ENCODE peak calls at places on chromosomes 5 and 9, in six cellular contexts. G, C, B, S, M and L are unnamed samples.

GRCh38 chr9:104093162-104093561 is 947 bp upstream of the SMC2 start:
- DNase-seq in G (no peak), S (no peak), B (no peak), M (no peak), C (no peak), L (no peak)

GRCh38 chr9:37811906-37812476 is 11.4 kb downstream of the DCAF10 start:
- DNase-seq in G (no peak), C (no peak), B (no peak), M (no peak), S (no peak), L (no peak)

GRCh38 chr5:122972877-122973276 is 63.6 kb downstream of the PPIC start:
- DNase-seq in G (no peak), C (no peak), S (no peak), M (no peak), B (no peak), L (no peak)

GRCh38 chr9:21836437-21837161 is 34.2 kb downstream of the MTAP start:
- DNase-seq in S (no peak), C (no peak), M (no peak), B (no peak), G (no peak), L (no peak)

GRCh38 chr5:10567781-10568321 is 4.0 kb downstream of the ANKRD33B start:
- DNase-seq in C (no peak), S (peak; percentile 49), B (no peak), M (no peak), G (no peak), L (no peak)

GRCh38 chr9:134633362-134634142 is 8.1 kb upstream of the COL5A1 start:
- DNase-seq in M (no peak), C (peak; percentile 13), B (peak; percentile 45), S (peak; percentile 58), G (peak; percentile 35), L (no peak)

GRCh38 chr5:13878357-13878756 is 66.1 kb downstream of the DNAH5 start:
- DNase-seq in S (no peak), C (no peak), B (no peak), G (no peak), M (no peak), L (no peak)

GRCh38 chr9:127976498-127976897 is 4.3 kb downstream of the EEIG1 start:
- DNase-seq in S (no peak), C (no peak), B (no peak), G (peak; percentile 78), M (peak; percentile 72), L (no peak)

GRCh38 chr9:136341042-136341655 is 13.8 kb downstream of the GPSM1 start:
- DNase-seq in M (no peak), B (no peak), C (no peak), G (no peak), S (no peak), L (no peak)

GRCh38 chr9:127362829-127363228 is 34.1 kb upstream of the SLC2A8 start:
- DNase-seq in S (no peak), G (no peak), B (no peak), M (no peak), C (no peak), L (no peak)

GRCh38 chr5:159783731-159784247 is 132.5 kb upstream of the ADRA1B start:
- DNase-seq in M (no peak), G (no peak), C (no peak), B (no peak), S (no peak), L (no peak)

GRCh38 chr9:95497772-95498171 is 19.0 kb downstream of the PTCH1 start:
- DNase-seq in G (no peak), M (no peak), C (no peak), B (no peak), S (no peak), L (no peak)

GRCh38 chr9:81128701-81129100 is 560.6 kb downstream of the TLE1 start:
- DNase-seq in M (no peak), C (no peak), B (no peak), S (no peak), G (no peak), L (no peak)

GRCh38 chr9:122122468-122122867 is 29.4 kb upstream of the TTLL11 start:
- DNase-seq in M (no peak), C (no peak), S (no peak), B (no peak), G (no peak), L (no peak)

GRCh38 chr5:32473072-32473471 is 28.5 kb upstream of the ZFR start:
- DNase-seq in S (no peak), C (no peak), G (no peak), B (no peak), M (no peak), L (no peak)

GRCh38 chr5:77743181-77743580 is 33.0 kb downstream of the TBCA start:
- DNase-seq in B (no peak), G (no peak), M (no peak), C (no peak), S (no peak), L (no peak)

GRCh38 chr9:127525426-127526188 is 74.3 kb downstream of the LRSAM1 start:
- DNase-seq in C (no peak), M (no peak), B (no peak), S (no peak), G (no peak), L (peak; percentile 17)

GRCh38 chr5:11258001-11258400 is 497.0 kb upstream of the DAP start:
- DNase-seq in S (no peak), M (no peak), B (no peak), C (no peak), G (no peak), L (no peak)

GRCh38 chr5:126487596-126487995 is 64.4 kb downstream of the GRAMD2B start:
- DNase-seq in C (no peak), M (no peak), B (no peak), S (no peak), G (no peak), L (no peak)

GRCh38 chr5:95729115-95730010 is 1.8 kb upstream of the RHOBTB3 start:
- DNase-seq in B (no peak), G (no peak), M (no peak), S (no peak), C (no peak), L (no peak)

GRCh38 chr5:5298841-5299543 is 123.5 kb upstream of the ICE1 start:
- DNase-seq in M (no peak), S (no peak), G (no peak), B (no peak), C (no peak), L (no peak)

GRCh38 chr5:6632324-6632930 is 417 bp downstream of the NSUN2 start:
- DNase-seq in C (no peak), M (no peak), G (no peak), S (peak; percentile 70), B (peak; percentile 69), L (no peak)

GRCh38 chr9:86126998-86127972 is 27.9 kb upstream of the GOLM1 start:
- DNase-seq in B (no peak), C (peak; percentile 81), G (peak; percentile 88), S (no peak), M (peak; percentile 90), L (peak; percentile 37)

GRCh38 chr5:68342693-68343092 is 127.1 kb downstream of the PIK3R1 start:
- DNase-seq in B (no peak), C (no peak), G (no peak), S (no peak), M (no peak), L (no peak)
- H3K27ac ChIP-seq in B (peak overlapping the region; percentile 81), C (no peak overlapping the region), G (no peak overlapping the region), S (peak overlapping the region; percentile 58), M (peak overlapping the region; percentile 44), L (peak overlapping the region; percentile 64)

GRCh38 chr5:73120222-73121108 is at the start of gene TMEM171:
- DNase-seq in S (no peak), B (no peak), C (peak; percentile 85), M (no peak), G (peak; percentile 71), L (no peak)
- H3K4me3 ChIP-seq in S (peak within 1 kb of the TSS; percentile 36), B (peak within 1 kb of the TSS; percentile 58), C (peak within 1 kb of the TSS; percentile 51), M (peak within 1 kb of the TSS; percentile 45), G (peak within 1 kb of the TSS; percentile 58), L (peak within 1 kb of the TSS; percentile 39)

GRCh38 chr5:172902497-172903472 is 56.4 kb upstream of the RPL26L1 start:
- DNase-seq in B (peak; percentile 93), G (peak; percentile 91), M (peak; percentile 45), C (peak; percentile 86), S (peak; percentile 97), L (peak; percentile 86)

GRCh38 chr5:172904643-172905345 is 54.4 kb upstream of the RPL26L1 start:
- DNase-seq in M (peak; percentile 97), S (peak; percentile 96), B (peak; percentile 97), C (peak; percentile 84), G (peak; percentile 89), L (peak; percentile 73)

GRCh38 chr5:172905346-172905756 is 53.9 kb upstream of the RPL26L1 start:
- DNase-seq in M (no peak), G (no peak), S (peak; percentile 73), B (no peak), C (no peak), L (no peak)

GRCh38 chr5:172904312-172904642 is 54.9 kb upstream of the RPL26L1 start:
- DNase-seq in S (no peak), G (no peak), M (no peak), B (no peak), C (no peak), L (no peak)

DNA sequence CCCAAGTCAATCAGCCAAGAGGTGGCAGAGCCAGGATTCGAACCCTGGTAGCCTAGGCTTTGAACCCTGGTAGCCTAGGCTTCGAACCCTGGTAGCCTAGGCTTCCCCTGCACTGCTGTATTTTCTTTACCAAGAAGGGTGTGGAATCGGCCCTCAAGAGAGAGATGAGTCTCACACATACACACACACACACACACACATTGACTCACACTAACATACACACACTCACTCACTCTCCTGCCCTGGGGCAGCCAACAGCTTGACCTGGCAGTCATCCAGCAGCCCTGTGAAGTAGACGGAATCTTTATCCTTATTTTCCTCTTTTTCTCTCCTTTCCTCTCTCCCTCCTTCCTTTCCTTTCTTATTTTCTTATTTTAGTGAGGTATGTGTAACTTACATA is 55.4 kb upstream of the RPL26L1 start:
- DNase-seq in S (peak; percentile 88), C (peak; percentile 71), M (peak; percentile 73), G (peak; percentile 63), B (no peak), L (no peak)
- H3K4me1 ChIP-seq in S (peaks cover 75% of the 10 kb centered on the region), C (peaks cover 64% of the 10 kb centered on the region), M (peaks cover 21% of the 10 kb centered on the region), G (peaks cover 61% of the 10 kb centered on the region), B (peaks cover 92% of the 10 kb centered on the region), L (peaks cover 55% of the 10 kb centered on the region)

GRCh38 chr5:142542906-142543305 is 143.0 kb downstream of the FGF1 start:
- DNase-seq in S (no peak), G (no peak), B (no peak), M (no peak), C (no peak), L (peak; percentile 49)
- H3K27ac ChIP-seq in S (peak overlapping the region; percentile 45), G (peak overlapping the region; percentile 66), B (peak overlapping the region; percentile 44), M (peak overlapping the region; percentile 3), C (no peak overlapping the region), L (peak overlapping the region; percentile 73)